ENCODE peak calls at places on chromosomes 5 and 9, in nine cellular contexts. One of them, this sample, is unnamed.

GRCh38 chr5:68460147-68460760 is 244.7 kb downstream of the PIK3R1 start:
- DNase-seq in esophagus muscularis mucosa: no peak
- DNase-seq in astrocyte: peak; percentile 42
- DNase-seq in HFFc6: peak; percentile 62
- DNase-seq in PC-3: peak; percentile 46
- DNase-seq in kidney epithelial cell: peak; percentile 14
- DNase-seq in GM13977: peak; percentile 40
- DNase-seq in heart left ventricle: peak; percentile 46
- DNase-seq in heart right ventricle: no peak
- DNase-seq in this sample: peak; percentile 55

GRCh38 chr9:110183208-110184145 is 24.5 kb downstream of the C9orf152 start:
- DNase-seq in GM13977: peak; percentile 73
- DNase-seq in heart left ventricle: peak; percentile 49
- DNase-seq in astrocyte: peak; percentile 50
- DNase-seq in PC-3: peak; percentile 80
- DNase-seq in heart right ventricle: no peak
- DNase-seq in esophagus muscularis mucosa: no peak
- DNase-seq in kidney epithelial cell: no peak
- DNase-seq in HFFc6: peak; percentile 43
- DNase-seq in this sample: peak; percentile 88

GRCh38 chr9:10059044-10059443 is 553.8 kb downstream of the PTPRD start:
- DNase-seq in heart right ventricle: no peak
- DNase-seq in esophagus muscularis mucosa: no peak
- DNase-seq in astrocyte: peak; percentile 10
- DNase-seq in PC-3: no peak
- DNase-seq in kidney epithelial cell: no peak
- DNase-seq in heart left ventricle: no peak
- DNase-seq in HFFc6: peak; percentile 21
- DNase-seq in GM13977: no peak
- DNase-seq in this sample: no peak

GRCh38 chr5:38420691-38421395 is 135.6 kb downstream of the LIFR start:
- DNase-seq in HFFc6: peak; percentile 56
- DNase-seq in heart left ventricle: peak; percentile 29
- DNase-seq in GM13977: peak; percentile 35
- DNase-seq in heart right ventricle: peak; percentile 27
- DNase-seq in esophagus muscularis mucosa: no peak
- DNase-seq in astrocyte: peak; percentile 36
- DNase-seq in PC-3: peak; percentile 83
- DNase-seq in kidney epithelial cell: peak; percentile 16
- DNase-seq in this sample: peak; percentile 86

GRCh38 chr9:40884072-40884901 is 244.2 kb downstream of the FOXD4L6 start:
- DNase-seq in PC-3: no peak
- DNase-seq in GM13977: peak; percentile 11
- DNase-seq in heart left ventricle: peak; percentile 7
- DNase-seq in HFFc6: no peak
- DNase-seq in astrocyte: no peak
- DNase-seq in kidney epithelial cell: no peak
- DNase-seq in esophagus muscularis mucosa: no peak
- DNase-seq in heart right ventricle: peak; percentile 16
- DNase-seq in this sample: no peak

GRCh38 chr9:96441798-96442445 is 8.0 kb upstream of the HABP4 start:
- DNase-seq in kidney epithelial cell: no peak
- DNase-seq in heart left ventricle: no peak
- DNase-seq in HFFc6: peak; percentile 30
- DNase-seq in astrocyte: no peak
- DNase-seq in PC-3: peak; percentile 59
- DNase-seq in heart right ventricle: no peak
- DNase-seq in GM13977: peak; percentile 48
- DNase-seq in esophagus muscularis mucosa: no peak
- DNase-seq in this sample: no peak

GRCh38 chr9:101458955-101459631 is 23.5 kb upstream of the ALDOB start:
- DNase-seq in HFFc6: peak; percentile 80
- DNase-seq in astrocyte: peak; percentile 54
- DNase-seq in kidney epithelial cell: no peak
- DNase-seq in heart left ventricle: no peak
- DNase-seq in heart right ventricle: no peak
- DNase-seq in PC-3: peak; percentile 71
- DNase-seq in esophagus muscularis mucosa: no peak
- DNase-seq in GM13977: peak; percentile 66
- DNase-seq in this sample: peak; percentile 81

GRCh38 chr5:31235381-31235780 is 41.9 kb downstream of the CDH6 start:
- DNase-seq in HFFc6: no peak
- DNase-seq in esophagus muscularis mucosa: no peak
- DNase-seq in PC-3: no peak
- DNase-seq in astrocyte: peak; percentile 23
- DNase-seq in heart right ventricle: no peak
- DNase-seq in GM13977: no peak
- DNase-seq in kidney epithelial cell: no peak
- DNase-seq in heart left ventricle: no peak
- DNase-seq in this sample: no peak

GRCh38 chr5:122602700-122603099 is 172.2 kb upstream of the SNX2 start:
- DNase-seq in heart right ventricle: no peak
- DNase-seq in PC-3: no peak
- DNase-seq in GM13977: no peak
- DNase-seq in HFFc6: no peak
- DNase-seq in kidney epithelial cell: no peak
- DNase-seq in heart left ventricle: no peak
- DNase-seq in astrocyte: no peak
- DNase-seq in esophagus muscularis mucosa: no peak
- DNase-seq in this sample: no peak

GRCh38 chr9:124457887-124458431 is 7.7 kb downstream of the ADGRD2 start:
- DNase-seq in heart left ventricle: no peak
- DNase-seq in kidney epithelial cell: no peak
- DNase-seq in PC-3: no peak
- DNase-seq in heart right ventricle: no peak
- DNase-seq in astrocyte: no peak
- DNase-seq in esophagus muscularis mucosa: no peak
- DNase-seq in HFFc6: no peak
- DNase-seq in GM13977: no peak
- DNase-seq in this sample: peak; percentile 49

GRCh38 chr9:85743290-85744128 is 1.8 kb upstream of the AGTPBP1 start:
- DNase-seq in heart left ventricle: no peak
- DNase-seq in heart right ventricle: no peak
- DNase-seq in esophagus muscularis mucosa: no peak
- DNase-seq in GM13977: no peak
- DNase-seq in astrocyte: peak; percentile 98
- DNase-seq in HFFc6: peak; percentile 50
- DNase-seq in PC-3: peak; percentile 77
- DNase-seq in kidney epithelial cell: peak; percentile 84
- DNase-seq in this sample: peak; percentile 72

GRCh38 chr5:115322729-115323128 is 26.3 kb upstream of the CCDC112 start:
- DNase-seq in HFFc6: no peak
- DNase-seq in GM13977: no peak
- DNase-seq in kidney epithelial cell: no peak
- DNase-seq in heart right ventricle: no peak
- DNase-seq in astrocyte: no peak
- DNase-seq in PC-3: no peak
- DNase-seq in heart left ventricle: no peak
- DNase-seq in esophagus muscularis mucosa: no peak
- DNase-seq in this sample: no peak

GRCh38 chr9:28073278-28073677 is 500.0 kb upstream of the C9orf72 start:
- DNase-seq in PC-3: peak; percentile 62
- DNase-seq in esophagus muscularis mucosa: no peak
- DNase-seq in HFFc6: no peak
- DNase-seq in heart left ventricle: peak; percentile 6
- DNase-seq in GM13977: peak; percentile 7
- DNase-seq in heart right ventricle: no peak
- DNase-seq in astrocyte: peak; percentile 3
- DNase-seq in kidney epithelial cell: peak; percentile 10
- DNase-seq in this sample: peak; percentile 69

GRCh38 chr5:86118542-86118941 is 499.2 kb upstream of the COX7C start:
- DNase-seq in esophagus muscularis mucosa: no peak
- DNase-seq in HFFc6: no peak
- DNase-seq in heart right ventricle: no peak
- DNase-seq in heart left ventricle: no peak
- DNase-seq in GM13977: no peak
- DNase-seq in kidney epithelial cell: no peak
- DNase-seq in astrocyte: no peak
- DNase-seq in PC-3: peak; percentile 48
- DNase-seq in this sample: no peak
- TF ChIP-seq CTCF in esophagus muscularis mucosa: no peak
- TF ChIP-seq CTCF in HFFc6: no peak
- TF ChIP-seq CTCF in heart right ventricle: no peak
- TF ChIP-seq CTCF in heart left ventricle: no peak
- TF ChIP-seq CTCF in GM13977: no peak
- TF ChIP-seq CTCF in kidney epithelial cell: no peak
- TF ChIP-seq CTCF in astrocyte: no peak
- TF ChIP-seq CTCF in PC-3: peak; percentile 64
- TF ChIP-seq CTCF in this sample: peak; percentile 65

GRCh38 chr9:132770775-132771310 is 100.6 kb downstream of the GTF3C4 start:
- DNase-seq in heart right ventricle: no peak
- DNase-seq in heart left ventricle: no peak
- DNase-seq in kidney epithelial cell: no peak
- DNase-seq in HFFc6: no peak
- DNase-seq in PC-3: no peak
- DNase-seq in astrocyte: no peak
- DNase-seq in esophagus muscularis mucosa: no peak
- DNase-seq in GM13977: no peak
- DNase-seq in this sample: no peak

GRCh38 chr9:132773764-132774339 is 103.6 kb downstream of the GTF3C4 start:
- DNase-seq in heart right ventricle: no peak
- DNase-seq in astrocyte: no peak
- DNase-seq in HFFc6: no peak
- DNase-seq in esophagus muscularis mucosa: peak; percentile 90
- DNase-seq in PC-3: no peak
- DNase-seq in kidney epithelial cell: no peak
- DNase-seq in heart left ventricle: no peak
- DNase-seq in GM13977: no peak
- DNase-seq in this sample: peak; percentile 26

GRCh38 chr9:132773093-132773492 is 102.8 kb downstream of the GTF3C4 start:
- DNase-seq in esophagus muscularis mucosa: no peak
- DNase-seq in astrocyte: no peak
- DNase-seq in heart left ventricle: no peak
- DNase-seq in PC-3: no peak
- DNase-seq in HFFc6: no peak
- DNase-seq in heart right ventricle: no peak
- DNase-seq in GM13977: no peak
- DNase-seq in kidney epithelial cell: no peak
- DNase-seq in this sample: peak; percentile 24

GRCh38 chr9:132769895-132770774 is 99.9 kb downstream of the GTF3C4 start:
- DNase-seq in GM13977: peak; percentile 85
- DNase-seq in HFFc6: no peak
- DNase-seq in heart left ventricle: peak; percentile 59
- DNase-seq in heart right ventricle: peak; percentile 65
- DNase-seq in astrocyte: peak; percentile 36
- DNase-seq in PC-3: peak; percentile 18
- DNase-seq in kidney epithelial cell: no peak
- DNase-seq in esophagus muscularis mucosa: peak; percentile 91
- DNase-seq in this sample: peak; percentile 90

DNA sequence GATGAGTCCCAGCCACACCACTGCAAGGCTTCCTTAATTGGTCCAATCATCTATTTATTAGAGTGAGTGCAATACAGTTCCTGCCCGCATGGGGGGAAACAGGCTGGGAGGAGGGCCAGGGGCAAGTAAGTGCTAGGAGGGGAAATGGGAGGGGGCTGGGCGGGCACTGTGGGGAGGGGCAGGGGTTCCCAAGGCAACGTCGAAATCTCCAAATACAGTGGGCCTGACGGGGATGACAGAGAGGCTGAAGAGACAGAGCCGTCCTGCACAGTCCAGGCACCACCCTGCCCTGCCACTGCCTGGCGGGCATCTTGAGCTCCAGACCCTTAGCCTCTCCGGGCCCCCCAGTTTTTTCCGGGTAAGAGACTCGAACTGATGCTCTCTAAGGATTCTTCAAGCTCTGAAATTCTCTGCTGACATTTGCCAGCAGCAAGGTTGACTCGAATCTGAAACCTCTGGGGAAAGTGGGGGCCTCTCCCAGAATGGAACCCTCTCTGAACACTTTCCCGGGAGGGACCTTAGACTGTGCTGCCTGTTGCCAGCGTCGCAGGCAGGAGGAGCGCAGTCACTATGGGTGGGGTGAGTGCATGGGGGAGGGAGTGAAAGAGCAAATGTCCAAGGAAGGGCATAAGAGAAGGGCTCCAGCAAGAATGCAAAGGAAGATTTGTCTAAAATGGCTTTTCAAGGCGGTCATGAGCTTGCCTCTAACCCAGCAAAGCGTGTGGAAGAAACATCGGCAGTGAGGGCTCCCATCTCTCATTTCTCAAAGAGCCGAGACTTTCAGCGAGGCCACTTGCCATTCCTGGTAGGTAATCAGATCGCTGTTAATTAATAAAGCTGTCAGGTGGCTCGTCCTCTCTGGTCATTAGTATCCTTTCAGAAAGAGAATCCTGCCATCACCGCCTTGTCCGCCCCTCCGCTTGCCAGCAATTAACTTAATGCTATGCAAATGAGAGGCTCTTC is 98.9 kb downstream of the GTF3C4 start:
- DNase-seq in esophagus muscularis mucosa: no peak
- DNase-seq in kidney epithelial cell: no peak
- DNase-seq in astrocyte: peak; percentile 46
- DNase-seq in PC-3: peak; percentile 41
- DNase-seq in HFFc6: peak; percentile 38
- DNase-seq in GM13977: peak; percentile 76
- DNase-seq in heart left ventricle: peak; percentile 46
- DNase-seq in heart right ventricle: peak; percentile 30
- DNase-seq in this sample: peak; percentile 91
- TF ChIP-seq CTCF in esophagus muscularis mucosa: peak; percentile 53
- TF ChIP-seq CTCF in kidney epithelial cell: peak; percentile 50
- TF ChIP-seq CTCF in astrocyte: peak; percentile 14
- TF ChIP-seq CTCF in PC-3: peak; percentile 40
- TF ChIP-seq CTCF in HFFc6: peak; percentile 74
- TF ChIP-seq CTCF in GM13977: peak; percentile 43
- TF ChIP-seq CTCF in heart left ventricle: peak; percentile 42
- TF ChIP-seq CTCF in heart right ventricle: no peak
- TF ChIP-seq CTCF in this sample: peak; percentile 65

GRCh38 chr5:131814990-131815389 is 18.2 kb upstream of the FNIP1 start:
- DNase-seq in kidney epithelial cell: peak; percentile 75
- DNase-seq in heart right ventricle: no peak
- DNase-seq in esophagus muscularis mucosa: no peak
- DNase-seq in PC-3: peak; percentile 77
- DNase-seq in GM13977: no peak
- DNase-seq in astrocyte: peak; percentile 84
- DNase-seq in heart left ventricle: no peak
- DNase-seq in HFFc6: peak; percentile 59
- DNase-seq in this sample: no peak

GRCh38 chr5:131812371-131813160 is 15.7 kb upstream of the FNIP1 start:
- DNase-seq in PC-3: no peak
- DNase-seq in GM13977: no peak
- DNase-seq in kidney epithelial cell: no peak
- DNase-seq in HFFc6: no peak
- DNase-seq in astrocyte: no peak
- DNase-seq in esophagus muscularis mucosa: no peak
- DNase-seq in heart right ventricle: no peak
- DNase-seq in heart left ventricle: no peak
- DNase-seq in this sample: no peak

GRCh38 chr5:131810510-131811249 is 13.9 kb upstream of the FNIP1 start:
- DNase-seq in kidney epithelial cell: no peak
- DNase-seq in HFFc6: peak; percentile 25
- DNase-seq in heart left ventricle: peak; percentile 17
- DNase-seq in PC-3: peak; percentile 27
- DNase-seq in astrocyte: no peak
- DNase-seq in esophagus muscularis mucosa: no peak
- DNase-seq in GM13977: peak; percentile 55
- DNase-seq in heart right ventricle: no peak
- DNase-seq in this sample: peak; percentile 50
- TF ChIP-seq CTCF in kidney epithelial cell: peak; percentile 2
- TF ChIP-seq CTCF in HFFc6: peak; percentile 59
- TF ChIP-seq CTCF in heart left ventricle: no peak
- TF ChIP-seq CTCF in PC-3: peak; percentile 46
- TF ChIP-seq CTCF in astrocyte: no peak
- TF ChIP-seq CTCF in esophagus muscularis mucosa: peak; percentile 38
- TF ChIP-seq CTCF in GM13977: peak; percentile 61
- TF ChIP-seq CTCF in heart right ventricle: no peak
- TF ChIP-seq CTCF in this sample: peak; percentile 77

GRCh38 chr5:75037106-75037505 is 15.3 kb downstream of the GCNT4 start:
- DNase-seq in heart right ventricle: no peak
- DNase-seq in GM13977: no peak
- DNase-seq in PC-3: peak; percentile 95
- DNase-seq in kidney epithelial cell: peak; percentile 90
- DNase-seq in esophagus muscularis mucosa: no peak
- DNase-seq in heart left ventricle: no peak
- DNase-seq in astrocyte: peak; percentile 76
- DNase-seq in HFFc6: peak; percentile 85
- DNase-seq in this sample: peak; percentile 73
- TF ChIP-seq CTCF in heart right ventricle: no peak
- TF ChIP-seq CTCF in GM13977: no peak
- TF ChIP-seq CTCF in PC-3: no peak
- TF ChIP-seq CTCF in kidney epithelial cell: no peak
- TF ChIP-seq CTCF in esophagus muscularis mucosa: no peak
- TF ChIP-seq CTCF in heart left ventricle: no peak
- TF ChIP-seq CTCF in astrocyte: no peak
- TF ChIP-seq CTCF in HFFc6: no peak
- TF ChIP-seq CTCF in this sample: no peak